ENCODE peak calls at places on chromosomes 4 and X, in four cellular contexts. K is IMR-90, X is H9, T is H1. V is an unnamed sample.

GRCh38 chr4:107862658-107863057 is 37.9 kb downstream of the SGMS2 start:
- DNase-seq in T (no peak), K (peak; percentile 63), X (no peak), V (peak; percentile 46)

GRCh38 chrX:129557844-129558243 is 17.8 kb downstream of the OCRL start:
- DNase-seq in T (no peak), K (peak; percentile 10), X (no peak), V (no peak)

GRCh38 chr4:2811830-2812599 is 19.1 kb downstream of the SH3BP2 start:
- DNase-seq in T (no peak), X (peak; percentile 68), K (peak; percentile 65), V (peak; percentile 76)

GRCh38 chr4:7513731-7514130 is 79.0 kb upstream of the PSAPL1 start:
- DNase-seq in X (no peak), K (peak; percentile 39), T (no peak), V (no peak)

GRCh38 chrX:7074135-7074907 is 73.2 kb upstream of the STS start:
- DNase-seq in X (no peak), K (no peak), T (no peak), V (no peak)

GRCh38 chrX:65644621-65645287 is 22.7 kb upstream of the MSN start:
- DNase-seq in K (peak; percentile 79), X (peak; percentile 27), T (no peak), V (peak; percentile 53)

GRCh38 chr4:172650758-172651495 is 517.7 kb upstream of the GALNT7 start:
- DNase-seq in K (peak; percentile 1), X (no peak), T (no peak), V (no peak)

GRCh38 chrX:66633541-66633940 is 5.3 kb downstream of the EDA2R start:
- DNase-seq in K (peak; percentile 76), X (no peak), T (no peak), V (no peak)

GRCh38 chr4:172168888-172169287 is 355.7 kb downstream of the GALNTL6 start:
- DNase-seq in K (peak; percentile 67), X (no peak), T (no peak), V (no peak)

GRCh38 chr4:105472871-105473339 is 957 bp downstream of the PPA2 start:
- DNase-seq in T (no peak), X (no peak), K (no peak), V (no peak)

GRCh38 chr4:136342666-136343065 is 1189.6 kb downstream of the PCDH18 start:
- DNase-seq in K (no peak), X (no peak), T (no peak), V (no peak)

GRCh38 chrX:7139202-7140081 is 8.1 kb upstream of the STS start:
- DNase-seq in X (no peak), T (no peak), K (peak; percentile 92), V (no peak)

GRCh38 chr4:104942990-104943758 is 203.5 kb upstream of the TET2 start:
- DNase-seq in T (no peak), X (no peak), K (no peak), V (no peak)

GRCh38 chr4:18291981-18292380 is 270.4 kb upstream of the LCORL start:
- DNase-seq in X (no peak), T (no peak), K (no peak), V (no peak)

GRCh38 chr4:622071-622995 is 3.0 kb upstream of the PDE6B start:
- DNase-seq in T (no peak), X (no peak), K (no peak), V (no peak)

GRCh38 chr4:623914-624626 is 1.3 kb upstream of the PDE6B start:
- DNase-seq in K (no peak), T (no peak), X (peak; percentile 25), V (peak; percentile 6)

GRCh38 chr4:621296-622070 is 3.9 kb upstream of the PDE6B start:
- DNase-seq in T (no peak), K (no peak), X (no peak), V (no peak)

GRCh38 chr4:624705-625590 is at the start of gene PDE6B:
- DNase-seq in X (peak; percentile 61), K (no peak), T (no peak), V (peak; percentile 66)

GRCh38 chr4:622996-623913 is 2.1 kb upstream of the PDE6B start:
- DNase-seq in T (no peak), K (no peak), X (peak; percentile 18), V (no peak)
- H3K4ac ChIP-seq in T (no peak overlapping the region), K (no peak overlapping the region), X (no peak overlapping the region), V (no peak overlapping the region)

GRCh38 chr4:71377561-71377960 is 38.7 kb downstream of the SLC4A4 start:
- DNase-seq in K (peak; percentile 95), X (no peak), T (no peak), V (no peak)

GRCh38 chr4:71379126-71379525 is 40.3 kb downstream of the SLC4A4 start:
- DNase-seq in T (no peak), K (no peak), X (no peak), V (no peak)

GRCh38 chr4:71382569-71383560 is 44.0 kb downstream of the SLC4A4 start:
- DNase-seq in X (no peak), T (no peak), K (peak; percentile 20), V (no peak)

GRCh38 chr4:71382125-71382524 is 43.3 kb downstream of the SLC4A4 start:
- DNase-seq in T (no peak), K (no peak), X (no peak), V (no peak)

DNA sequence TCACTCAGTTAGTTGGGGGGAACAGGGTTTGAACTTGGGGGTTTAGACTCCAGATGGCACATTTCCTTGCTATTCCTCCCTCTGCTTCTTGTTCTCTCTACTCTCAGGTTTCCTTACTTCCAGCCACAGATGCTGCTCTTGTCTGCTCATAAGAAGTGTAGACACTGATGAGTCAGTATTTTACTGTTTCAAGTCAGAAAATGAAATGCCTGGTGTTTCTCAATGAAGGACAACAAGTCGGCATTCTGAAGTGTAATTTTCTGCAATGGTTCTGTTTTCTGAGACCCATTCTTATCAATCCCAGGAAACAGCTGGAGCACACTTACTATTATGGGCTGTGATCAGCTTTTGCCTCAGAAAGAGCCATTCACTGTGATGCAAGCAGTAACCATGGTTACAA is 41.9 kb downstream of the SLC4A4 start:
- DNase-seq in K (peak; percentile 79), T (no peak), X (no peak), V (peak; percentile 24)
- H3K56ac ChIP-seq in K (no peak overlapping the region), T (no peak overlapping the region), X (no peak overlapping the region), V (no peak overlapping the region)

GRCh38 chrX:40170830-40171512 is 73.2 kb upstream of the BCOR start:
- DNase-seq in K (no peak), T (no peak), X (peak; percentile 54), V (peak; percentile 54)
- H3K4ac ChIP-seq in K (no peak overlapping the region), T (no peak overlapping the region), X (no peak overlapping the region), V (no peak overlapping the region)

DNA sequence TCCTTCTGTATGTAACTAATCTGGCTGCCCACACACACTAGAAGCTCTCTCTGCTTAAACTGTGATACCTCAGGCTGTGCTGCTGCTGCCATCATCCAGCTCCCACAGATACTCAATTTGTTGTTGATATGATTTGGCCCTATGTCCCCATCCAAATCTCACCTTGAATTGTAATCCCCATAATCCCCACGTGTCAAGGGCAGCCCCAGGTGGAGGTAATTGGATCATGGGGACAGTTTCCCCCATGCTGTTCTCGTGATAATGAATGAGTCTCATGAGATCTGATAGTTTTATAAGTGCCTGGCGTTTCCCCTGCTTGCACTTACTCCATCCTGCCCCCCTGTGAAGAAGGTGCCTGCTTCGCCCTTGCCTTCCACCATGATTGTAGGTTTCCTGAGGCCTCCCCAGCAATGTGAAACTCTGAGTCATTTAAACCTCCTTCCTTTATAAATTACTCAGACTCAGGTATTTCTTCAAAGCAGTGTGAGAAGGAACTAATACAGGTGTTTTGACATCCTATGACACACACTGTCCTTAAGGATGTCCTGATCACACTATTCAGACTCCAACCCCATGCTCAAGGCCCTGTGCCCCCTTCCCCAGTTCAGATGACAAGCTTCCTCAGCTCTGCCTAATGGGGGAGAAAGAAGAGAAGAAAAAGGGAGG is 2.9 kb upstream of the ATOH1 start:
- DNase-seq in K (no peak), X (no peak), T (no peak), V (peak; percentile 64)
- H3K56ac ChIP-seq in K (no peak overlapping the region), X (no peak overlapping the region), T (no peak overlapping the region), V (no peak overlapping the region)

DNA sequence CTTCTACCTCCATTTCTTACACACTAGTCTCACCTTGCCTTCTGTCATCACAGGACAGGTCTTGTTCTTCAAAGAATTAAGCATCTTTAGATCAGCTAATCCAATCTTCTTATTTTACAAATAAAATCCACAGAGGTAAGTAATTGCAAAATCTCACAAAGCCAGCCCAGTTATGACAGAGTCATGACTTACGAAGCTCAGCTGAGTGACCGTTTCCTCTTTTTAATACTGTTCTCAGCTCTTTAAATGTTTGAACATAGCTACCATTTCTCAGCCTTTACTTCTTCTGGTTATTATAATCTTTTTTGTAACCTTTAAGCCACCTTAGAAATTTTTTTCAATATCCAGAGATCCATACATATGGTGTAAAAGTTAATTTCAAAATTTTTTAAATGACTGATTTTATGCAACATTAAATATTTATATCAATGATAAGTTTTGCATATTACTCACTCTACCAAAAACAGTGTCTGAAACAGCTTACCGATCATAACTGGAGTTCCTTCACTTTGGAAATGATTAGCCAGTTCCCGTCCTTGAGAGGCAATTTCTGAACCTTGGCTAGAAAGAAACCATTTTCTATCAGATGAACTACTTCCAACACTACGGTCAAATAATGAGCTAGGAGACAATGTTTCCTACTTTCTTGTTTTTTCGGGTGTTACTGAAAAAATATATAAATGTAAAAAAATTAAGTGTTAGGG is 8.8 kb downstream of the ANKRD37 start:
- DNase-seq in T (no peak), K (no peak), X (no peak), V (no peak)
- H3K4ac ChIP-seq in T (no peak overlapping the region), K (no peak overlapping the region), X (no peak overlapping the region), V (no peak overlapping the region)